ENCODE peak calls at places on chromosomes 3 and 15, in nine cellular contexts. Q is osteoblast, Z is GM23338, B is H1, K is H9, S is mesenchymal stem cell, V is OCI-LY7, R is neuronal stem cell, M is MM.1S. Y is an unnamed sample.

GRCh38 chr3:72746412-72747411 is 101.5 kb downstream of the SHQ1 start:
- DNase-seq in V (no peak), R (no peak), S (peak; percentile 27), K (no peak), Z (no peak), Q (no peak), B (no peak), M (no peak), Y (no peak)

GRCh38 chr15:69758291-69758771 is 305.7 kb downstream of the RPLP1 start:
- DNase-seq in S (peak; percentile 73), B (no peak), Q (no peak), K (no peak), M (no peak), R (no peak), Z (no peak), V (no peak), Y (no peak)

GRCh38 chr3:36175916-36176461 is 204.3 kb upstream of the STAC start:
- DNase-seq in B (no peak), Q (no peak), V (no peak), R (no peak), Z (no peak), S (no peak), K (no peak), M (no peak), Y (no peak)

GRCh38 chr3:27043328-27043956 is 325.7 kb downstream of the NEK10 start:
- DNase-seq in S (no peak), V (no peak), Q (no peak), K (no peak), M (no peak), B (no peak), Z (peak; percentile 60), R (no peak), Y (no peak)

GRCh38 chr3:176785207-176785606 is 412.1 kb downstream of the TBL1XR1 start:
- DNase-seq in R (no peak), K (no peak), M (no peak), B (no peak), S (no peak), Z (no peak), Q (no peak), V (no peak), Y (no peak)

GRCh38 chr3:51718547-51719412 is 11.9 kb downstream of the GRM2 start:
- DNase-seq in Z (peak; percentile 93), Q (peak; percentile 94), S (peak; percentile 23), K (peak; percentile 92), B (peak; percentile 92), R (peak; percentile 63), M (peak; percentile 86), V (peak; percentile 64), Y (peak; percentile 72)

GRCh38 chr3:188294823-188295487 is 141.0 kb downstream of the LPP start:
- DNase-seq in B (no peak), S (peak; percentile 97), V (no peak), R (no peak), Q (peak; percentile 60), K (no peak), M (no peak), Z (no peak), Y (no peak)

GRCh38 chr15:90482124-90483011 is 47.4 kb upstream of the CRTC3 start:
- DNase-seq in M (peak; percentile 50), V (peak; percentile 60), K (peak; percentile 41), B (peak; percentile 55), R (peak; percentile 35), Z (peak; percentile 67), Q (no peak), S (peak; percentile 64), Y (peak; percentile 46)

GRCh38 chr3:127820871-127821853 is 1.2 kb downstream of the MGLL start:
- DNase-seq in B (no peak), S (peak; percentile 64), R (no peak), K (no peak), V (no peak), M (no peak), Z (no peak), Q (no peak), Y (no peak)

GRCh38 chr3:46626039-46626438 is 13.7 kb downstream of the FAM240A start:
- DNase-seq in S (no peak), R (no peak), B (no peak), M (no peak), Z (no peak), Q (no peak), K (no peak), V (no peak), Y (no peak)

GRCh38 chr3:46629571-46630517 is 17.5 kb downstream of the FAM240A start:
- DNase-seq in K (peak; percentile 96), M (peak; percentile 81), R (peak; percentile 63), S (peak; percentile 81), B (peak; percentile 89), Z (peak; percentile 96), Q (peak; percentile 94), V (peak; percentile 65), Y (peak; percentile 81)

GRCh38 chr3:46632792-46633191 is 20.5 kb downstream of the FAM240A start:
- DNase-seq in Q (no peak), Z (no peak), K (no peak), V (no peak), R (no peak), B (peak; percentile 42), S (peak; percentile 51), M (no peak), Y (no peak)

GRCh38 chr3:46627078-46627477 is 14.8 kb downstream of the FAM240A start:
- DNase-seq in M (no peak), V (no peak), K (no peak), R (no peak), Q (no peak), Z (no peak), S (no peak), B (no peak), Y (no peak)

DNA sequence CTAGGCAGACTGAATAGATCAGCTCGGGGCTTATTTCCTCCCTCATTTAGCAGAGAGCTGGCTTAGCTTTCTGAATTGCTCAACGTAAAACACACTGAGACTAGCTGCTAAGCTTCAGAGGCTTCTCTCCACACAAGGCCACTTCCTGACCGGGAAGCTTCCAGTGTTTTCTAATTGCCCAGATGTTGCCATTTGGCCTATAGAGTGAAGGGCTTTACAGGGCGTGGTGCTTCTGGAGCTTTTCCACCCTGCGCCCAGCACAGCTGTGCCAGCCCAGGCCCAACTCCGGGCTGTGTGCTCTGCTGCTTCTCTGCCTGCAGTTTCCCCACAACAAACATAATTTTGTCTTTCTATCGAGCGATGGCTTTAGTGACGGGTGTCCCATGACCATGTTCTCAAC is 16.7 kb downstream of the FAM240A start:
- DNase-seq in R (no peak), B (no peak), M (no peak), V (no peak), Q (no peak), Z (no peak), K (no peak), S (no peak), Y (no peak)
- H2AFZ ChIP-seq in R (peak overlapping the region; percentile 85), B (no peak overlapping the region), M (no peak overlapping the region), V (peak overlapping the region; percentile 15), Q (peak overlapping the region; percentile 74), Z (no peak overlapping the region), K (no peak overlapping the region), S (no peak overlapping the region), Y (peak overlapping the region; percentile 63)

GRCh38 chr3:121957674-121958419 is 63.6 kb downstream of the SLC15A2 start:
- DNase-seq in K (no peak), Z (no peak), Q (no peak), S (no peak), V (no peak), B (no peak), R (no peak), M (peak; percentile 55), Y (no peak)

GRCh38 chr3:121958801-121959200 is 63.2 kb downstream of the ILDR1 start:
- DNase-seq in K (no peak), B (no peak), V (no peak), S (no peak), R (no peak), Q (no peak), M (no peak), Z (peak; percentile 25), Y (no peak)

GRCh38 chr3:121961283-121961682 is 60.8 kb downstream of the ILDR1 start:
- DNase-seq in K (no peak), V (no peak), B (no peak), Z (no peak), R (no peak), S (no peak), Q (no peak), M (no peak), Y (no peak)

GRCh38 chr3:121962443-121962842 is 59.6 kb downstream of the ILDR1 start:
- DNase-seq in Z (no peak), Q (no peak), M (no peak), R (no peak), V (no peak), S (no peak), K (no peak), B (no peak), Y (no peak)
- H3K4me1 ChIP-seq in Z (peaks cover 5% of the 10 kb centered on the region), Q (no peaks in the 10 kb centered on the region), M (peaks cover 5% of the 10 kb centered on the region), R (no peaks in the 10 kb centered on the region), V (no peaks in the 10 kb centered on the region), S (no peaks in the 10 kb centered on the region), K (no peaks in the 10 kb centered on the region), B (no peaks in the 10 kb centered on the region), Y (no peaks in the 10 kb centered on the region)

GRCh38 chr3:152516195-152516594 is 247.5 kb downstream of the MBNL1 start:
- DNase-seq in S (no peak), Z (no peak), V (no peak), R (no peak), K (no peak), Q (no peak), M (no peak), B (no peak), Y (no peak)

GRCh38 chr3:152508705-152509104 is 240.0 kb downstream of the MBNL1 start:
- DNase-seq in K (no peak), M (peak; percentile 14), S (peak; percentile 8), R (no peak), B (no peak), V (peak; percentile 5), Z (peak; percentile 39), Q (peak; percentile 5), Y (no peak)

GRCh38 chr3:152517517-152517916 is 248.8 kb downstream of the MBNL1 start:
- DNase-seq in M (no peak), Z (peak; percentile 32), R (no peak), B (peak; percentile 40), K (no peak), V (no peak), Q (no peak), S (no peak), Y (no peak)

GRCh38 chr3:152513301-152513960 is 244.7 kb downstream of the MBNL1 start:
- DNase-seq in M (no peak), R (no peak), Z (no peak), V (no peak), Q (no peak), B (no peak), S (no peak), K (no peak), Y (no peak)

DNA sequence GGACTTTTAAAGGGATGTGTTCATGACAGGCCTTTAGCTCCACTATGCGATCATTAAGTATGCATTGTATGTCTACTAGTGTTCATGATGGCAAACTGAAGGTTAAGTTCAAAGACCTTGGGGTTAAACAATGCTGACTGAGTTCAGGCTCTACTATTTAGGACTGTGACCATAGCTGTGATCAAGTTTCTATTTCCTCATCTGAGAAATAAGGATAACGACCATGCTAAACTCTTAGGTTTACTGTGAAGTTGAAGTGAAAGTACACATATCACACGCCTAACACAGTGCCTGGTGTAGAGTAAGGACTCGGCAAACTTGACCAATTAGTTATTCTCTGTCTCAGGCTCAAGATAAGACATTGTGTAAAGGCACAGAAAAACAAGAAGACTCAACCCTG is 243.2 kb downstream of the MBNL1 start:
- DNase-seq in K (no peak), M (no peak), V (no peak), B (no peak), R (no peak), S (no peak), Q (no peak), Z (no peak), Y (no peak)
- H2AFZ ChIP-seq in K (no peak overlapping the region), M (no peak overlapping the region), V (no peak overlapping the region), B (peak overlapping the region; percentile 53), R (no peak overlapping the region), S (no peak overlapping the region), Q (no peak overlapping the region), Z (no peak overlapping the region), Y (no peak overlapping the region)

GRCh38 chr15:84985158-84985557 is 3.5 kb downstream of the PDE8A start:
- DNase-seq in M (no peak), R (no peak), K (no peak), S (peak; percentile 41), B (no peak), V (no peak), Z (no peak), Q (no peak), Y (no peak)
- H3K4me1 ChIP-seq in M (no peaks in the 10 kb centered on the region), R (no peaks in the 10 kb centered on the region), K (no peaks in the 10 kb centered on the region), S (peaks cover 2% of the 10 kb centered on the region), B (no peaks in the 10 kb centered on the region), V (peaks cover 53% of the 10 kb centered on the region), Z (peaks cover 9% of the 10 kb centered on the region), Q (peaks cover 12% of the 10 kb centered on the region), Y (peaks cover 27% of the 10 kb centered on the region)

Y was measured in DND-41.